ENCODE peak calls at places on chromosomes 1 and 21, in ten cellular contexts. Z is mesendoderm; Q is cardiac fibroblast; D is brain microvascular endothelial cell; M is neural progenitor cell; S is HFF-Myc; V is PC-3; E is CD8-positive, alpha-beta T cell; W is BJ; H is esophagus squamous epithelium. R is an unnamed sample.

GRCh38 chr21:37225440-37225839 is 41.7 kb downstream of the VPS26C start:
- DNase-seq in Z (no peak), Q (no peak), D (no peak), M (no peak), S (no peak), V (no peak), E (peak; percentile 13), W (no peak), H (no peak), R (no peak)

GRCh38 chr1:188778578-188778977 is 1699.1 kb downstream of the BRINP3 start:
- DNase-seq in Z (no peak), Q (no peak), D (no peak), M (no peak), S (no peak), V (peak; percentile 59), E (no peak), W (no peak), H (no peak), R (no peak)

GRCh38 chr1:246828818-246829217 is 102.9 kb downstream of the AHCTF1 start:
- DNase-seq in Z (peak; percentile 51), Q (no peak), D (no peak), M (no peak), S (no peak), V (no peak), E (no peak), W (no peak), H (no peak), R (no peak)

GRCh38 chr1:190478193-190479007 is 736 bp upstream of the BRINP3 start:
- DNase-seq in Z (peak; percentile 77), Q (peak; percentile 32), D (no peak), M (peak; percentile 83), S (no peak), V (peak; percentile 72), E (no peak), W (no peak), H (no peak), R (peak; percentile 84)

GRCh38 chr1:218585565-218586184 is 240.5 kb downstream of the TGFB2 start:
- DNase-seq in Z (peak; percentile 94), Q (peak; percentile 56), D (peak; percentile 87), M (peak; percentile 88), S (no peak), V (peak; percentile 99), E (no peak), W (no peak), H (no peak), R (peak; percentile 91)

GRCh38 chr1:227885648-227886502 is 61.9 kb downstream of the WNT9A start:
- DNase-seq in Z (no peak), Q (peak; percentile 62), D (peak; percentile 45), M (no peak), S (peak; percentile 38), V (peak; percentile 97), E (no peak), W (no peak), H (no peak), R (peak; percentile 57)

GRCh38 chr21:43611598-43612369 is 47.5 kb downstream of the HSF2BP start:
- DNase-seq in Z (peak; percentile 73), Q (peak; percentile 75), D (peak; percentile 85), M (peak; percentile 78), S (no peak), V (peak; percentile 77), E (no peak), W (no peak), H (no peak), R (peak; percentile 88)

GRCh38 chr1:21508580-21509350 is 458 bp upstream of the ALPL start:
- DNase-seq in Z (peak; percentile 88), Q (peak; percentile 55), D (no peak), M (peak; percentile 97), S (no peak), V (peak; percentile 63), E (peak; percentile 23), W (no peak), H (no peak), R (peak; percentile 97)

GRCh38 chr1:232880354-232880753 is 70.1 kb upstream of the NTPCR start:
- DNase-seq in Z (peak; percentile 72), Q (peak; percentile 56), D (peak; percentile 46), M (peak; percentile 40), S (no peak), V (peak; percentile 60), E (no peak), W (no peak), H (no peak), R (peak; percentile 85)

GRCh38 chr1:59819566-59820438 is 5.1 kb downstream of the HOOK1 start:
- DNase-seq in Z (no peak), Q (no peak), D (no peak), M (no peak), S (no peak), V (no peak), E (no peak), W (no peak), H (no peak), R (no peak)

DNA sequence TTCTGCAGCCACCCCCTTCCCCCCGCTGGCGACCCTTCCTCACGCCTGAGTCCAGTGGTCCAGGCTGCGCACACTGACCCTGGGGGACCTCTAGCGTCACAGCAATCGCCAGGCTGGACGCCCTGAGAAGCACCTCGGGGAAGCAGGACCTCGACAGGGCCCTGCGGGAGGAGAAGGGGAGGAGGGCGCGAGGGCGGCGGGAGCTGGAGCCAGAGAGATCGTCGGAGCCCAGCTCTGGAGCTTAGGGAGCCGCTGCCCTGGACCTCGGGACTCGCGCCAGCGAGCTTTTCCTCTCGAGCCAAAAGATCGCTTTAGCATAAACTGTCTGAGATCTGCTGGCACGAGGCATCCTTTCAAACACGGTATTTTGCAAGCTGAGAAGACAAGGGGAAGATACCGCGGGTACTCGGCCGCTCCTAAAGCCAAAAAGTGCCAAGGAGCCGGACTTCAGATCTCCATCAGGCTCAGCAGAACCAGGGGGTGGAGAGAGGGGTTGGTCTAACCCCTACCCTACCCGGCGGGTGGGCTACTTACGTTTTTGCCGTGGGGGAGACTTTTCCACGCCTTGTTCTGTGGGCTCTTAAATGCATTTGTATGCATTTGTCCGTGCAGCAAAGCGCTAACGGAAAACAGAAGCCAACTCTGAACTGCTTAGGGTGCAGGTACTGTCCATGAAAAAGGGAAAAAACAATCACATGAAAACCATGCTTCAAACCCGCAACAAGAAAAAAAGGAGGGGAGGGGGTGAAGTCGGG is 588 bp downstream of the COL24A1 start:
- DNase-seq in Z (peak; percentile 45), Q (peak; percentile 66), D (no peak), M (peak; percentile 55), S (no peak), V (no peak), E (no peak), W (no peak), H (no peak), R (peak; percentile 79)
- H3K4me3 ChIP-seq in Z (peak overlapping the region; percentile 21), Q (peak overlapping the region; percentile 43), D (peak overlapping the region; percentile 52), M (peak overlapping the region; percentile 47), S (peak overlapping the region; percentile 38), V (peak overlapping the region; percentile 54), E (no peak overlapping the region), W (peak overlapping the region; percentile 14), H (peak overlapping the region; percentile 47), R (peak overlapping the region; percentile 80)

DNA sequence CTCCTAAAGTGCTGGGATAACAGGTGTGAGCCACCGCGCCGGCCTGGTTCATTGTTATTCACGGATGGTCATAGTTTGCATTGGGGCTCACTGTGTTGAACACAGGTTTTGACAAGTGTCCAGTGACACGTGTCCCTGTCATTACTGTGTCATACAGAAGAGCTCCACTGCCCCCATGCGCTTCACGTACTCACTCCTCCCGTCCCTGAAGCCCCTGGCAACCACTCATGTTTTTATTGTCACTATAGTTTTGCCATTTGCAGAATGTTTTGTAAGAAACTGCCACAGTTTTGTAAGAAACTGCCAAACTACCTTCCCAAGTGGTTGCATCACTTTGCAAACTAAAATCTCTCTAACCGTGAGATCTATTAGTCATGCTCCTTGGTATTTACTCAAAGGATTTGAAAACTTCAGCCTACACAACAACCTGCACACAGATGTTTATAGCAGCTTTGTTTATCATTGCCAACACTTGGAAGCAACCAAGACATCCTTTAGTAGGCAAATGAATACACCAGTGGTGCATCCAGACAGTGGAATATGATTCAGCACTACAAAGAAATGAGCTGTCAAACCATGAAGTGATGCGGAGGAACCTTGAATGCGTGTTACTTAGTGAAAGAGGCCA is 163.2 kb upstream of the COL6A1 start:
- DNase-seq in Z (peak; percentile 16), Q (peak; percentile 72), D (no peak), M (no peak), S (peak; percentile 67), V (peak; percentile 83), E (no peak), W (peak; percentile 45), H (no peak), R (no peak)
- H3K4me3 ChIP-seq in Z (no peak overlapping the region), Q (no peak overlapping the region), D (no peak overlapping the region), M (no peak overlapping the region), S (no peak overlapping the region), V (peak overlapping the region; percentile 19), E (no peak overlapping the region), W (no peak overlapping the region), H (no peak overlapping the region), R (no peak overlapping the region)

GRCh38 chr1:85484264-85484663 is 19.3 kb upstream of the DDAH1 start:
- DNase-seq in Z (no peak), Q (no peak), D (peak; percentile 59), M (no peak), S (no peak), V (peak; percentile 88), E (no peak), W (no peak), H (no peak), R (no peak)
- H3K4me3 ChIP-seq in Z (no peak overlapping the region), Q (no peak overlapping the region), D (no peak overlapping the region), M (no peak overlapping the region), S (no peak overlapping the region), V (no peak overlapping the region), E (no peak overlapping the region), W (no peak overlapping the region), H (no peak overlapping the region), R (no peak overlapping the region)

GRCh38 chr1:64186138-64186897 is 17.1 kb upstream of the UBE2U start:
- DNase-seq in Z (no peak), Q (no peak), D (no peak), M (no peak), S (no peak), V (no peak), E (no peak), W (no peak), H (no peak), R (peak; percentile 31)

GRCh38 chr1:64183380-64183984 is 19.9 kb upstream of the UBE2U start:
- DNase-seq in Z (peak; percentile 42), Q (peak; percentile 47), D (no peak), M (no peak), S (no peak), V (peak; percentile 47), E (no peak), W (no peak), H (no peak), R (peak; percentile 64)

GRCh38 chr1:64186898-64187280 is 16.5 kb upstream of the UBE2U start:
- DNase-seq in Z (no peak), Q (no peak), D (no peak), M (no peak), S (no peak), V (no peak), E (no peak), W (no peak), H (no peak), R (peak; percentile 40)

GRCh38 chr1:64183985-64184440 is 19.4 kb upstream of the UBE2U start:
- DNase-seq in Z (no peak), Q (peak; percentile 62), D (no peak), M (no peak), S (peak; percentile 73), V (peak; percentile 98), E (no peak), W (no peak), H (no peak), R (no peak)

DNA sequence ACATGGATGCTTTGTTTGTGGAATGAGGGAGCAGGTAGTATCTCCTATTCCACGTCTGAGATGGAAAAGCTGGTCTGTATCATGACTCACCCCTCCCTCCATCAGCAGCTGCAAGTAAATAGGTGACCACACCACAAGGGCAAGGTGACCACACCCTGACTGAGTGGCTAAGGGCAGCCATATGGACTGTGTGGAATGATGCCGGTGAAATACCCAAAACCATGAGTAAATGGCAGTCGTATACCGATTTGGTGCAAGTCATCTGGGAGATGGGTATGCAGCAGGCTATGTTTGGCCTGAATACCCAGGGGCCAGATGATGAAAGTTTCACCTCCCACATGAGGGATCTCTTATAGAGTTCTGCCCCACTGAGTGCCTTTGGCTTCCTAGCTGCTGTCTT is 15.8 kb upstream of the UBE2U start:
- DNase-seq in Z (no peak), Q (no peak), D (no peak), M (no peak), S (no peak), V (peak; percentile 65), E (no peak), W (no peak), H (no peak), R (no peak)
- H3K4me3 ChIP-seq in Z (no peak overlapping the region), Q (no peak overlapping the region), D (no peak overlapping the region), M (no peak overlapping the region), S (no peak overlapping the region), V (no peak overlapping the region), E (no peak overlapping the region), W (no peak overlapping the region), H (no peak overlapping the region), R (no peak overlapping the region)